ENCODE peak calls at places on chromosomes 16 and 17, in four cellular contexts. G is GM23338; E is CD4-positive, alpha-beta T cell; O is RWPE1. R is an unnamed sample.

GRCh38 chr16:85181739-85182129 is 69.5 kb upstream of the CIBAR2 start:
- DNase-seq in E (no peak), G (no peak), O (no peak), R (no peak)

GRCh38 chr16:25838724-25839186 is 147.0 kb downstream of the HS3ST4 start:
- DNase-seq in E (no peak), O (peak), G (peak), R (peak)

GRCh38 chr16:74999208-74999682 is 421 bp downstream of the ZNRF1 start:
- DNase-seq in E (no peak), G (peak), O (peak), R (no peak)

GRCh38 chr17:80030730-80031410 is 4.8 kb downstream of the TBC1D16 start:
- DNase-seq in O (no peak), G (no peak), E (no peak), R (no peak)

GRCh38 chr17:78993981-78994671 is 14.4 kb upstream of the LGALS3BP start:
- DNase-seq in E (no peak), G (no peak), O (no peak), R (no peak)

GRCh38 chr17:77128895-77129567 is 11.7 kb upstream of the SEC14L1 start:
- DNase-seq in G (no peak), E (no peak), O (no peak), R (peak)

GRCh38 chr17:50904522-50905459 is 38.6 kb upstream of the TOB1 start:
- DNase-seq in E (no peak), O (no peak), G (no peak), R (peak)

GRCh38 chr16:57843400-57843799 is 41.1 kb upstream of the KIFC3 start:
- DNase-seq in G (no peak), O (no peak), E (no peak), R (no peak)

GRCh38 chr17:61528171-61528570 is 62.8 kb downstream of the NACA2 start:
- DNase-seq in O (no peak), G (no peak), E (no peak), R (no peak)

GRCh38 chr16:51773051-51773450 is 622.0 kb upstream of the SALL1 start:
- DNase-seq in G (peak), O (no peak), E (no peak), R (no peak)

GRCh38 chr17:71071837-71072236 is 902.5 kb downstream of the KCNJ2 start:
- DNase-seq in G (no peak), O (peak), E (no peak), R (peak)

GRCh38 chr17:79620207-79621038 is 9.6 kb upstream of the RBFOX3 start:
- DNase-seq in G (no peak), E (no peak), O (no peak), R (no peak)

GRCh38 chr17:33459078-33459940 is 166.2 kb upstream of the ASIC2 start:
- DNase-seq in E (no peak), O (no peak), G (peak), R (no peak)

GRCh38 chr17:75238684-75239191 is 22.7 kb downstream of the GGA3 start:
- DNase-seq in E (peak), G (peak), O (peak), R (peak)

GRCh38 chr16:67283039-67283825 is 3.9 kb downstream of the PLEKHG4 start:
- DNase-seq in G (no peak), O (no peak), E (no peak), R (peak)

GRCh38 chr17:73285916-73286862 is 24.5 kb upstream of the CPSF4L start:
- DNase-seq in G (no peak), E (no peak), O (no peak), R (no peak)

GRCh38 chr16:66954097-66954659 is 6.9 kb upstream of the CES3 start:
- DNase-seq in O (peak), G (peak), E (peak), R (peak)

GRCh38 chr16:81703177-81704155 is 75.6 kb upstream of the PLCG2 start:
- DNase-seq in O (peak), G (peak), E (no peak), R (peak)

GRCh38 chr17:81842725-81843504 is 8.1 kb upstream of the PPP1R27 start:
- DNase-seq in O (peak), E (no peak), G (no peak), R (no peak)

GRCh38 chr16:69922200-69922599 is 28.9 kb upstream of the CLEC18A start:
- DNase-seq in O (no peak), G (no peak), E (no peak), R (no peak)

GRCh38 chr17:66580601-66581385 is 254.1 kb upstream of the CACNG5 start:
- DNase-seq in G (no peak), O (no peak), E (no peak), R (no peak)

GRCh38 chr17:82665891-82666290 is 17.6 kb upstream of the WDR45B start:
- DNase-seq in G (no peak), E (no peak), O (no peak), R (no peak)

GRCh38 chr16:83095926-83096692 is 469.3 kb downstream of the CDH13 start:
- DNase-seq in E (no peak), G (no peak), O (peak), R (no peak)

GRCh38 chr17:64507418-64507766 is 615 bp downstream of the CEP95 start:
- DNase-seq in O (peak), E (peak), G (peak), R (peak)

GRCh38 chr17:66230918-66231543 is 1.8 kb upstream of the APOH start:
- DNase-seq in O (no peak), E (no peak), G (no peak), R (no peak)

DNA sequence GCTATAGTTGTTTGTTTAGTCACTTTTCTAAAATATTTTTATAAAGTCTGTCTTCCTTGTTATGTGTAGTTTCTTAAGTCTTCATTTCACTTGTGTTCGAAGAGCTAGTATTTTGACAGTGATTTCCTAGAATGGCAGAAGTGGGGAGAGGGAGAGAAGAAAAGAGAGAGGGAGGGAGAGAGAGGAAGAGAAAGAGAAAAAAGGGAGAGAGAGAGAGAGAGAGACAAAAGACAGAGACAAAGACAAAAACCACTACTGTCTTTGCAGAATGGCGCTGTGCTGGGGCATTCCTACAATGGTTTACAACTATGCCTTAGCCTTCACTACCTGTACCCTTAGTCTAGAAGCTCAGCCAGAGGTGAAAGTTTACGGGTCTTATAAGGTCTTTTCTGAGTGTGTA is 90.5 kb downstream of the CA4 start:
- DNase-seq in E (no peak), G (no peak), O (no peak), R (no peak)
- TF ChIP-seq CTCF in E (no peak), G (no peak), O (no peak), R (no peak)

GRCh38 chr17:45821147-45821546 is 23.5 kb upstream of the SPPL2C start:
- DNase-seq in E (no peak), G (no peak), O (no peak), R (no peak)
- TF ChIP-seq CTCF in E (no peak), G (no peak), O (no peak), R (no peak)

DNA sequence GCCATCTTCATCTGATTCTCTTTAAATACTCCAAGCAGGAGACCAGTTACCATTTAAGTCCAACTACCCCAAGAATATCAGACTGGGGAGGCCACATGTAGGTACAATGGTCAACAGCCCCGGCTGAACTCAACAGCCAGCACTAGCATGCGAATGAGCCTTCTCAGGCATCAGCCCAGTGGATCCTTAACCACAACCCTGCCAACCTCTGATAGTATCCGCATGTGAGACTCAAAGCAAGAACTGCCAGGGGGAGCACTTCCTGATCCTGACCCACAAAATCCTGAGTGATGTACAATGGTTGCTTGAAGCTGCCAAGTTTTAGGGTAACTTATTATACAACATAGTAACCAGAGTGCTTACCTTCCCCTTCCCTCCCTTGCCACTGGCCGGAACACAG is 4.0 kb downstream of the PYY start:
- DNase-seq in E (no peak), O (no peak), G (no peak), R (no peak)
- TF ChIP-seq CTCF in E (no peak), O (no peak), G (peak), R (no peak)

DNA sequence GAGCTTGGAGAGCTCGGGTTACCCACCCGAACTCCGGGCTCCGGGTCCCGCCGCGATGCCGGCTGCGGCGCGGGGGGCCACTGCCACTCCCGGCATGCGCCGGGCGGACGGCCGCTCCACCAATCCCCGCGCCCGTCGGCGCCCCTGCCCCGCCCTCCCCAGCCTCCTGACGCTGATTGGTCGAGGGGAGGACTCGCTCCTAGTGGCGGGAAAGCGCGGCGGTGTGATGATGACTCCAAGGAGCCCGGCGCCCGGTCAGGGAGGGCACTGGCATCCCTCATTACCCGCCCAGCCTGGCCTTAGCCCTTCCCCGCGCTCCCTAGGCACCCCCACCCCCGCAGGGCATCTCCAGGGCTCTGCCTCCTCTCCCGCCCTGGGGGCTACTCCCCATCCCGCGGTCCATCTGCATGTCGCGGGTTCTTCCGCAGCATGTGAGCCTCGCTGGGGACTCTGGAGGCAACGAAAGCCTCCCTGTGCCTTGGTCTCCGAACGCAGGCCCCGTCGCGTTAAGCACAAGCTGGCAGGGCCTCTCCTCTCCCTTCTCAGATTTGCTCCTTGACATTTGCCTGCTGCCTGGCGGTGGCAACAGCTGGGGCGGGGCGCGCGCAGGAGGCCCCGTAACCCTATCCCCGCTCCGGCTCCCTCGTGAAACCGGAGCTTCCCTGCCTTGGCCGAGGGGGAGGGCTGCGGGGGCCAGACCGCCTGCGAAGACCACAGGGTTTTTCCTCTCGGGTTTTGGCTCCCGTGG is 1.7 kb downstream of the ATP2A1 start:
- DNase-seq in G (peak), O (peak), E (peak), R (peak)
- TF ChIP-seq CTCF in G (no peak), O (no peak), E (no peak), R (no peak)

DNA sequence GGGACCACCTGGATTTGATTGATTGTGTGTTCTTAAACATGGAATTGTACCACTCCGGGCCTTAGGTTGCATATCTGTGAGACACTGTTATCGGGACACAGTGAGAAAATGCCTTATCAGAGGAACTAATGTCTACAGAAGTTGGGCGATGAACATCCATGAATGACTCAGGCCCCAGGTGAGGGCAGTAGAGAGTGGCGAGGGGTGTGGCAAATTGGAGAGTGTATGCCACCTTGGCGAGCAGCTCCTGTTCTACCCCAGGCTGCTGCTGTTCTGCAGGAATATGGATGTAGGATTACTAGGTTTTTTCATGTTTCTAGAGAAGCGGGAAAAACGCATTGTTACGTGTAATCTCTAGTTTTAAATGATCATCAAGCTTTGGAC is 38.8 kb downstream of the CLEC16A start:
- DNase-seq in G (no peak), E (no peak), O (no peak), R (peak)
- TF ChIP-seq CTCF in G (peak), E (no peak), O (no peak), R (no peak)

GRCh38 chr16:72848759-72849664 is 198.9 kb downstream of the ZFHX3 start:
- DNase-seq in E (no peak), O (peak), G (no peak), R (peak)

GRCh38 chr16:72848045-72848410 is 199.9 kb downstream of the ZFHX3 start:
- DNase-seq in G (no peak), E (no peak), O (no peak), R (no peak)

GRCh38 chr16:72846594-72846993 is 201.3 kb downstream of the ZFHX3 start:
- DNase-seq in O (no peak), E (no peak), G (no peak), R (no peak)

GRCh38 chr16:72845322-72846020 is 202.5 kb downstream of the ZFHX3 start:
- DNase-seq in O (no peak), E (no peak), G (no peak), R (no peak)

GRCh38 chr16:72847187-72848044 is 200.5 kb downstream of the ZFHX3 start:
- DNase-seq in G (peak), E (no peak), O (no peak), R (peak)
- TF ChIP-seq CTCF in G (peak), E (no peak), O (no peak), R (no peak)

DNA sequence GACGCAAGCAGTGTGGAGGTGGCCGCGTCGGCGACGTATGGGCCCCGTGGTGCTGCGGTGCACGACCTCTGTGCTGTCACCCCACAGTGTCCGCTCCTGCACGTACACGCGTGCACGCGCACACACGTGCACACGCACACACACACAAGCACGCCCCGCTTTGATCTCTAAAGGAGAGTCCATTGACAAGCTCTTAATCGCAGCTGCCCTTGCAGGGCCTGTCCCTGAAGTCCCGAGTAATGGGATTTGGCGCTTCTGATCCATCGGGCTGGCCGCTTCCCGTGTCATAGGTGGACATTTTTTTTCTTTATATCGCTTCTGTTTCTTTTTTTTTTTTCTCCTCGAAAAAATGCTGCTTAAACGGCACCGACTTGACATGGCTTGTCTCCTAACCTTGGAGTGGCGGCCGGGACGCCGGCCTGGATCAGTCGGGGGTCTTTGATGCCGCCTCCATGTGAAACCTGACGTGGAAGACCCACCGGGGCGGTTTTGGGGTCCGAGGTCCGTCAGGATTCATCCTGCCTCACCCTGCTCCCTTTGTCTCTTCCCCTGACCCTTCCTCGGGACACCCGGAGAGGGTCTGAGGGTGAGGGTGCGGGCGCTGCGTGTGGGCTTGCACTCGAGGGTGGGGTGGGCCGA is 8.3 kb upstream of the AXIN1 start:
- DNase-seq in O (no peak), E (no peak), G (no peak), R (no peak)
- TF ChIP-seq CTCF in O (no peak), E (no peak), G (no peak), R (no peak)

R was measured in MCF 10A.